ENCODE peak calls at places on chromosomes 6 and 20, in four cellular contexts. E is IMR-90, G is aorta, W is left lung. N is an unnamed sample.

GRCh38 chr20:32506721-32507120 is 78.4 kb downstream of the NOL4L start:
- ATAC-seq in E (no peak), G (no peak), W (no peak), N (no peak)

GRCh38 chr6:157928428-157928827 is 53.2 kb upstream of the SYNJ2 start:
- ATAC-seq in E (no peak), G (no peak), W (no peak), N (no peak)

GRCh38 chr6:117544725-117545124 is 57.6 kb downstream of the GOPC start:
- ATAC-seq in W (no peak), E (no peak), G (no peak), N (no peak)

GRCh38 chr20:11219192-11219591 is 545.4 kb upstream of the JAG1 start:
- ATAC-seq in G (no peak), E (no peak), W (no peak), N (no peak)

GRCh38 chr6:42970859-42971612 is 7.9 kb downstream of the PEX6 start:
- ATAC-seq in W (no peak), G (no peak), E (peak; percentile 70), N (no peak)

GRCh38 chr20:1685304-1686052 is 27.9 kb upstream of the SIRPG start:
- ATAC-seq in E (no peak), W (no peak), G (no peak), N (no peak)

GRCh38 chr20:32037929-32038328 is 14.1 kb upstream of the HCK start:
- ATAC-seq in E (no peak), W (no peak), G (no peak), N (no peak)

GRCh38 chr6:52325695-52326471 is 36.1 kb upstream of the PAQR8 start:
- ATAC-seq in G (no peak), E (no peak), W (no peak), N (no peak)

GRCh38 chr6:11006060-11006459 is 38.0 kb downstream of the ELOVL2 start:
- ATAC-seq in W (no peak), E (peak; percentile 46), G (no peak), N (no peak)

GRCh38 chr20:23637282-23638221 is at the start of gene CST3:
- ATAC-seq in E (peak; percentile 89), G (peak; percentile 91), W (peak; percentile 95), N (peak; percentile 83)

GRCh38 chr6:112939543-112939942 is 592.4 kb downstream of the RFPL4B start:
- ATAC-seq in E (no peak), W (no peak), G (no peak), N (no peak)

GRCh38 chr6:134247271-134247833 is 70.6 kb downstream of the SGK1 start:
- ATAC-seq in G (no peak), E (no peak), W (peak; percentile 34), N (no peak)

GRCh38 chr6:119444642-119445557 is 95.3 kb upstream of the MAN1A1 start:
- ATAC-seq in E (no peak), W (no peak), G (no peak), N (no peak)

GRCh38 chr6:43476744-43477143 is 626 bp upstream of the TJAP1 start:
- ATAC-seq in W (no peak), E (no peak), G (no peak), N (no peak)

GRCh38 chr6:167893416-167893815 is 66.7 kb downstream of the AFDN start:
- ATAC-seq in E (peak; percentile 40), W (peak; percentile 60), G (no peak), N (no peak)

GRCh38 chr6:137093183-137094069 is 48.7 kb upstream of the IL20RA start:
- ATAC-seq in W (no peak), E (no peak), G (no peak), N (no peak)

GRCh38 chr20:62887860-62888239 is 26.2 kb upstream of the TCFL5 start:
- ATAC-seq in E (peak; percentile 37), W (no peak), G (no peak), N (no peak)

GRCh38 chr20:62886709-62887058 is 25.1 kb upstream of the TCFL5 start:
- ATAC-seq in W (no peak), G (no peak), E (no peak), N (no peak)

GRCh38 chr20:62888406-62888805 is 26.8 kb upstream of the TCFL5 start:
- ATAC-seq in W (peak; percentile 7), E (no peak), G (no peak), N (no peak)

GRCh38 chr20:62885808-62886708 is 24.4 kb upstream of the TCFL5 start:
- ATAC-seq in E (no peak), G (no peak), W (no peak), N (no peak)

GRCh38 chr20:62887147-62887859 is 25.7 kb upstream of the TCFL5 start:
- ATAC-seq in G (no peak), W (peak; percentile 47), E (peak; percentile 94), N (peak; percentile 82)
- H3K36me3 ChIP-seq in G (peaks cover 8% of the 10 kb centered on the region), W (no peaks in the 10 kb centered on the region), E (peaks cover 49% of the 10 kb centered on the region), N (no peaks in the 10 kb centered on the region)

DNA sequence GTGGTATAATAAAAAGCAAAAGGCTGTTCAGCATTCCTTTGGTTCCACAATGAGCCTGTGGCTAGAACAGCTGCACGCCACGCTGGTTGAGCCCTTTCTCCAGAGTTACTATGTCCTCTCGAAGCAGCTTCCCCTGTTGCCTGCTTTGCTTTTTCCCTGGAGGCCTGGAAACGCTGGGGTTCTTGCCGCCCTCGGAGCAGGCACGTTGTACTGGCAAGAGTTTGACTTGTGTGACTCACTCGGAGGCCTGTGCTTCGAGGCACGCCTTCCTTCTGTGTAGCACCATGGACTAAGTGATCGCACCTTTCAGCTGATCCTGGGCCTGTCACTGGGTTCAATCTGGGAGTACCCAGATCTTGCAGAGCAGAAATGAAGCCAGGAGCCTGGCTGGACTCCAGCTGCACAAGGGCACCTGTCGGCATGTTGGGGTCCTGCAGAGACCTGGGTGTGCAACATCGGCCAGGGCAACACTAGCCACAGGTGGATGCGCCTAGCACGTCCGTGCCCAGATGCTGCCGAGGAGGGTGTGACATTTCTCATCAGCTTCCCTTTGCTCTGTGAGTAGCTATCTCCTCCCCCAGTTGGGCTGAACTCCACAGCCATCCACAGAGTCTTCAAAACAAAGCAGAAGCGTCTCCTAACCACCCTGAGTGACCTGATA is 5.3 kb downstream of the INSM1 start:
- ATAC-seq in E (peak; percentile 44), G (no peak), W (no peak), N (no peak)
- H3K27me3 ChIP-seq in E (peaks cover 77% of the 10 kb centered on the region), G (no peaks in the 10 kb centered on the region), W (peaks cover 49% of the 10 kb centered on the region), N (peaks cover 81% of the 10 kb centered on the region)

DNA sequence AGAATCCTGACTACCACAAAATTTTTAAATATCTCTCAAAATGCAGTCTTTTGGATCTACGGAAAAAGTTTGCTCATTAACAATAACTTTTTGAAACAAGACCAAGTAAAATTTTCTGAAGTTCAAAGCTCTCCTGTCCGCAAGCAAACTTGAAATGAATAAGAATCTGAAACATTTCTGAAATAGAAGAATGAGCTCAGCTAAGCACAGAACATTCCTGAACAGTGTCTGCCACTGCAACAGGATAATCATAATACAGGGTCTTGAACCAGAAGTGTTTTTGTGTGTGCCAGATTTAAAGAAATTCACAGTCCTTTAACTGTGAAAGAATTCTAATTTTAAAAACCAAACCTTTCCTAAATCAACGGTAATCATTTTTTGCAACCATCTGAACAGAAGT is 49.1 kb upstream of the TASP1 start:
- ATAC-seq in W (peak; percentile 16), G (no peak), E (no peak), N (no peak)
- H3K36me3 ChIP-seq in W (no peaks in the 10 kb centered on the region), G (no peaks in the 10 kb centered on the region), E (no peaks in the 10 kb centered on the region), N (no peaks in the 10 kb centered on the region)

GRCh38 chr6:100464162-100464851 is 414 bp downstream of the SIM1 start:
- ATAC-seq in E (no peak), G (no peak), W (no peak), N (no peak)
- H3K27me3 ChIP-seq in E (peaks cover 94% of the 10 kb centered on the region), G (no peaks in the 10 kb centered on the region), W (peaks cover 100% of the 10 kb centered on the region), N (peaks cover 100% of the 10 kb centered on the region)

DNA sequence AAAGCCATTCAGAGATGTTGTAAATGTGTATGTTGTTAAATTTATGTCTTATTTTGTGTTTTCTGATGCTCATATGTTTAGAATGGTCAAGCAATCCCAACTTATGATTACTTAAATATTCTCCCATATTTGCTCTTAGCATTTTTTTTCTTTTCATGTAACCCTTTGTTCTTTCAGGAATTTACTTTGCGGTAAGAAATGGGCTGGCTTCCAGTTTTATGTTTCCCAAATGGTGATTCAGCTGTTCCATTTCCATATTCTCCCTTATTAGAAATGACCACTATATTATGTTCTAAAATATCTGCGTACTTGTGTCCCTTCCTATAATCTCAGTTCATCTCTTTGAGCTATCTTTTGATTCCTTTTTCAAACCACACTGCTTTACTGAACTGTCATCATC is 113.7 kb downstream of the CDH26 start:
- ATAC-seq in W (no peak), E (no peak), G (no peak), N (no peak)
- H3K36me3 ChIP-seq in W (no peaks in the 10 kb centered on the region), E (no peaks in the 10 kb centered on the region), G (no peaks in the 10 kb centered on the region), N (no peaks in the 10 kb centered on the region)

DNA sequence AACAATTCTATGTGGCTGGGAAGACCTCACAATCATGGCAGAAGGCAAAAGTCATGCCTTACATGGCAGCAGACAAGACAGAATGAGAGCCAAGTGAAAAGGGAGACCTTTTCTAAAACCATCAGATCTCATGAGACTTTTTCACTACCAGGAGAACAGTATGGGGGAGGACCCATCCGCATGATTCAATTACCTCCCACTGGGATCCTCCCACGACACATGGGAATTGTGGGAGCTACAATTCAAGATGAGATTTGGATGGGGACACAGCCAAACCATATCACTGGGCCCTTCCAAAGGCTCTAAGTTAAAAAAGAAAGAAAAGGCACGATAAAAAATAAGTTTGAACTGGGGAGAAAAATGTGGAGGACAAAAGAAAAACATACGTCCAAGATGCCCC is 406.9 kb upstream of the CDH4 start:
- ATAC-seq in E (no peak), G (no peak), W (no peak), N (no peak)
- H3K27me3 ChIP-seq in E (no peaks in the 10 kb centered on the region), G (no peaks in the 10 kb centered on the region), W (no peaks in the 10 kb centered on the region), N (no peaks in the 10 kb centered on the region)

GRCh38 chr20:3325864-3326263 is 81.6 kb downstream of the DNAAF9 start:
- ATAC-seq in G (no peak), W (no peak), E (no peak), N (no peak)

GRCh38 chr20:3328501-3328900 is 79.0 kb downstream of the DNAAF9 start:
- ATAC-seq in E (no peak), G (no peak), W (no peak), N (no peak)

GRCh38 chr20:3330046-3330741 is 77.3 kb downstream of the DNAAF9 start:
- ATAC-seq in G (no peak), E (peak; percentile 72), W (peak; percentile 9), N (peak; percentile 61)

GRCh38 chr20:3323398-3323797 is 84.1 kb downstream of the DNAAF9 start:
- ATAC-seq in G (no peak), E (no peak), W (no peak), N (no peak)

DNA sequence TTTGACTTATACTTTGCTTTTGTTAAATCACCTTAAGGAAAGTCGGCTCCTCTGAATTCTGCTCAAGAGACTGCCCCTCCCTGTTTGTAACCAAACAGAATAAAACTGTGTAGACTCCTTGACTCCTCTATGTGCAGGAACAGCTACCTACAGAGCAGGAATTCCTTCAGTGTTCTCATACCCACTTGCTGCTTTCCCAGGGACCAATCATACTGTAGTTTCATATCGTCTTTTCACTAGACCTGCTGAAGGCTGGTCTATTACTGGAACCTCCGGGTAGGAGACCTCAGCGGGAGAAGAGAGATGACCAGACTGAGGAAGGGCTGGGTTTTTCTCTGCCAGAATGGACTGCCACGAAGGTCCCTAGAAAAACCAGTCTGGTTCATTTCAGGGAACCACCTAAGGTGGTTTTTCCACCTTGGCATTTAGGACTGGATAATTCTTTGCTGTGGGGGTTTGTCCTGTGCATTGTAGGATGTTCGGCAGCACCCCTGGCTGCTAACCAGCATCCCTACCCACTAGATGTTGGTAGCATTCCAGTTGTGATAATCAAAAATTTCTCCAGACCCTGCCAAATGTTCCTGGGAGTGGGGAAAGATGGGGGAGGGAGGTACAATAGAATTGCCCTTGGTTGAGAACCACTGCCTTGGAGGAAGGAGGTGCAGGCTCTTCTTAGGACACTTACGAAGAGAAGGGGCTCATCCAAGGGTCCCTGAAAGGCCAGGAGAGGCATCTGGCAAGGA is 80.5 kb downstream of the DNAAF9 start:
- ATAC-seq in E (no peak), W (peak; percentile 91), G (no peak), N (no peak)
- H3K36me3 ChIP-seq in E (peaks cover 63% of the 10 kb centered on the region), W (no peaks in the 10 kb centered on the region), G (peaks cover 13% of the 10 kb centered on the region), N (no peaks in the 10 kb centered on the region)